ENCODE peak calls at places on chromosomes 13 and 19, in four cellular contexts. One of them, this sample, is unnamed.

GRCh38 chr13:48249018-48249417 is 16.0 kb downstream of the ITM2B start:
- DNase-seq in heart right ventricle: no peak
- DNase-seq in epithelial cell of esophagus: no peak
- DNase-seq in GM23338: no peak
- DNase-seq in this sample: no peak

GRCh38 chr19:16702123-16702522 is 17.5 kb upstream of the NWD1 start:
- DNase-seq in heart right ventricle: peak; percentile 68
- DNase-seq in epithelial cell of esophagus: peak; percentile 98
- DNase-seq in GM23338: no peak
- DNase-seq in this sample: no peak

GRCh38 chr19:2010135-2010668 is 5.3 kb downstream of the BTBD2 start:
- DNase-seq in epithelial cell of esophagus: no peak
- DNase-seq in heart right ventricle: no peak
- DNase-seq in GM23338: no peak
- DNase-seq in this sample: no peak

GRCh38 chr19:7460562-7460966 is 28.3 kb downstream of the PEX11G start:
- DNase-seq in heart right ventricle: no peak
- DNase-seq in GM23338: no peak
- DNase-seq in epithelial cell of esophagus: peak; percentile 71
- DNase-seq in this sample: no peak

GRCh38 chr13:102703721-102704035 is 8.8 kb upstream of the METTL21C start:
- DNase-seq in heart right ventricle: no peak
- DNase-seq in GM23338: no peak
- DNase-seq in epithelial cell of esophagus: no peak
- DNase-seq in this sample: no peak

GRCh38 chr13:113969311-113969972 is 4.4 kb downstream of the C13orf46 start:
- DNase-seq in GM23338: no peak
- DNase-seq in heart right ventricle: no peak
- DNase-seq in epithelial cell of esophagus: no peak
- DNase-seq in this sample: peak; percentile 70

GRCh38 chr13:39347926-39348901 is 254.8 kb downstream of the LHFPL6 start:
- DNase-seq in heart right ventricle: peak; percentile 63
- DNase-seq in epithelial cell of esophagus: no peak
- DNase-seq in GM23338: peak; percentile 68
- DNase-seq in this sample: no peak

GRCh38 chr19:44807162-44807561 is 1.7 kb upstream of the BCAM start:
- DNase-seq in GM23338: peak; percentile 32
- DNase-seq in epithelial cell of esophagus: peak; percentile 95
- DNase-seq in heart right ventricle: no peak
- DNase-seq in this sample: no peak

GRCh38 chr19:49983645-49984229 is 22.8 kb upstream of the SIGLEC11 start:
- DNase-seq in GM23338: peak; percentile 80
- DNase-seq in epithelial cell of esophagus: peak; percentile 50
- DNase-seq in heart right ventricle: peak; percentile 41
- DNase-seq in this sample: peak; percentile 67

GRCh38 chr13:72290962-72291681 is 424.1 kb upstream of the DACH1 start:
- DNase-seq in heart right ventricle: no peak
- DNase-seq in GM23338: peak; percentile 47
- DNase-seq in epithelial cell of esophagus: peak; percentile 89
- DNase-seq in this sample: no peak

GRCh38 chr19:46953955-46954501 is 65.6 kb upstream of the NPAS1 start:
- DNase-seq in heart right ventricle: no peak
- DNase-seq in GM23338: no peak
- DNase-seq in epithelial cell of esophagus: no peak
- DNase-seq in this sample: no peak

GRCh38 chr19:46955114-46955812 is 64.4 kb upstream of the NPAS1 start:
- DNase-seq in GM23338: no peak
- DNase-seq in epithelial cell of esophagus: no peak
- DNase-seq in heart right ventricle: no peak
- DNase-seq in this sample: peak; percentile 41

GRCh38 chr19:46955813-46956371 is 63.7 kb upstream of the NPAS1 start:
- DNase-seq in epithelial cell of esophagus: no peak
- DNase-seq in heart right ventricle: no peak
- DNase-seq in GM23338: no peak
- DNase-seq in this sample: no peak

GRCh38 chr19:46952874-46953273 is 66.8 kb upstream of the NPAS1 start:
- DNase-seq in epithelial cell of esophagus: no peak
- DNase-seq in GM23338: no peak
- DNase-seq in heart right ventricle: no peak
- DNase-seq in this sample: no peak

GRCh38 chr19:46954502-46955004 is 65.1 kb upstream of the NPAS1 start:
- DNase-seq in GM23338: no peak
- DNase-seq in heart right ventricle: no peak
- DNase-seq in epithelial cell of esophagus: no peak
- DNase-seq in this sample: peak; percentile 12
- H3K4me3 ChIP-seq in GM23338: no peak overlapping the region
- H3K4me3 ChIP-seq in heart right ventricle: no peak overlapping the region
- H3K4me3 ChIP-seq in epithelial cell of esophagus: no peak overlapping the region
- H3K4me3 ChIP-seq in this sample: no peak overlapping the region

GRCh38 chr13:32905864-32906180 is 110.4 kb upstream of the KL start:
- DNase-seq in GM23338: no peak
- DNase-seq in epithelial cell of esophagus: no peak
- DNase-seq in heart right ventricle: peak; percentile 49
- DNase-seq in this sample: peak; percentile 47
- H3K4me3 ChIP-seq in GM23338: no peak overlapping the region
- H3K4me3 ChIP-seq in epithelial cell of esophagus: no peak overlapping the region
- H3K4me3 ChIP-seq in heart right ventricle: no peak overlapping the region
- H3K4me3 ChIP-seq in this sample: no peak overlapping the region

GRCh38 chr19:35748106-35749020 is at the start of gene LIN37:
- DNase-seq in heart right ventricle: peak; percentile 99
- DNase-seq in epithelial cell of esophagus: peak; percentile 99
- DNase-seq in GM23338: peak; percentile 100
- DNase-seq in this sample: peak; percentile 99

GRCh38 chr19:35746087-35746462 is 624 bp downstream of the PSENEN start:
- DNase-seq in heart right ventricle: no peak
- DNase-seq in GM23338: no peak
- DNase-seq in epithelial cell of esophagus: no peak
- DNase-seq in this sample: no peak

GRCh38 chr19:35745328-35746086 is at the start of the genes PSENEN and U2AF1L4:
- DNase-seq in epithelial cell of esophagus: peak; percentile 100
- DNase-seq in GM23338: peak; percentile 99
- DNase-seq in heart right ventricle: peak; percentile 98
- DNase-seq in this sample: peak; percentile 98

GRCh38 chr19:35744688-35745327 is 410 bp downstream of the U2AF1L4 start:
- DNase-seq in GM23338: peak; percentile 99
- DNase-seq in heart right ventricle: peak; percentile 97
- DNase-seq in epithelial cell of esophagus: peak; percentile 97
- DNase-seq in this sample: peak; percentile 97

DNA sequence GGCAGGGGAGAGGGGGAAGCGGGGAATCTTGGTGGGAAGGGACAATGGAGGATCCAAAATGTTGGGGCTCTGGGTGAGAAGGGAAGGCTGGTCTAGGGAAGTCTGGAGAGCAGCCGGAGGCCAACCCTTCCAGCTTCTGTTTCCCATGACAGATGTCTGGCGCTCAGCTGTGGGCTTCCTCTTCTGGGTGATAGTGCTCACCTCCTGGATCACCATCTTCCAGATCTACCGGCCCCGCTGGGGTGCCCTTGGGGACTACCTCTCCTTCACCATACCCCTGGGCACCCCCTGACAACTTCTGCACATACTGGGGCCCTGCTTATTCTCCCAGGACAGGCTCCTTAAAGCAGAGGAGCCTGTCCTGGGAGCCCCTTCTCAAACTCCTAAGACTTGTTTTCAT is 1.1 kb downstream of the PSENEN start:
- DNase-seq in epithelial cell of esophagus: no peak
- DNase-seq in heart right ventricle: no peak
- DNase-seq in GM23338: no peak
- DNase-seq in this sample: no peak
- H3K4me3 ChIP-seq in epithelial cell of esophagus: peak overlapping the region; percentile 92
- H3K4me3 ChIP-seq in heart right ventricle: no peak overlapping the region
- H3K4me3 ChIP-seq in GM23338: peak overlapping the region; percentile 76
- H3K4me3 ChIP-seq in this sample: no peak overlapping the region

DNA sequence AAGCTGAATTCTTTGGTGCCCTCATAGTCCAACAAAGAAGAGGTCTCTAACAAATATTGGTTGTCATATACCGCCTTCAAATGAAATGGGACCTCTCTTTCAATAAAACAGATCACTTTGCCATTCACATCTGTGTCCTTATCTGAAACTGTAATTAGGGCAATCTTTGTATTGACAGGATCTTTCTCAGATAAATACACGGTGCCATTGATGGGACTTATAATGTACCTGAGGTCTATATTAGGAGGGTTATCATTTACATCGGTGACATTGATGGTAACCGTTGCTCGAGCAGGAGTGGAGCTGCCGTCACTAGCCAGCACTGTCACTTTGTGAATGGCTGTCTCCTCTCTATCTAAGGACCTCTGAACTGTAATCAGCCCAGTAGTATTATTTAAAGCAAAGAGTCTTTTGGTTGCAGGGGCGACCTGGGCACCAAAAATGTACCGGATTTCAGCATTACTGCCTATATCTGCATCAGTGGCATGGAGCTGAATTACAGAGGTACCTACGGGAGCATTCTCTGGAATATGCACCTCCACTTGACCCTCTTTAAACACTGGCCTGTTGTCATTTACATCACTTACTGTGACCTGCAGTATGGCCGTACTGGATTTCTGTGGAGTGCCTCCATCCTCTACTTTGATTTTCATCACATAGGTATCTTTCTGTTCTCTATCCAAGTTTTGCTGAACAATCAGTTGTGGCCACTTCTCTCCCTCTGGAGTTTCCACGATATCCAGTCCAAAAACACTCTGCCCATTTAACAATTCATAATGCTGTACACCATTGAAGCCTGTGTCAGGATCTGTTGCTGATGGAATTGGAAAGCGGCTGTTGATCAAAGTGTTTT is 2.8 kb downstream of the PCDH9 start:
- DNase-seq in GM23338: no peak
- DNase-seq in heart right ventricle: no peak
- DNase-seq in epithelial cell of esophagus: no peak
- DNase-seq in this sample: peak; percentile 15
- H3K4me3 ChIP-seq in GM23338: no peak overlapping the region
- H3K4me3 ChIP-seq in heart right ventricle: peak overlapping the region; percentile 88
- H3K4me3 ChIP-seq in epithelial cell of esophagus: no peak overlapping the region
- H3K4me3 ChIP-seq in this sample: no peak overlapping the region

GRCh38 chr19:18098891-18099622 is 1.5 kb downstream of the MAST3 start:
- DNase-seq in GM23338: peak; percentile 58
- DNase-seq in heart right ventricle: no peak
- DNase-seq in epithelial cell of esophagus: no peak
- DNase-seq in this sample: no peak
- H3K4me3 ChIP-seq in GM23338: peak overlapping the region; percentile 62
- H3K4me3 ChIP-seq in heart right ventricle: no peak overlapping the region
- H3K4me3 ChIP-seq in epithelial cell of esophagus: no peak overlapping the region
- H3K4me3 ChIP-seq in this sample: no peak overlapping the region

GRCh38 chr13:101205408-101205807 is 210.9 kb downstream of the NALCN start:
- DNase-seq in epithelial cell of esophagus: no peak
- DNase-seq in heart right ventricle: no peak
- DNase-seq in GM23338: no peak
- DNase-seq in this sample: no peak
- H3K4me3 ChIP-seq in epithelial cell of esophagus: no peak overlapping the region
- H3K4me3 ChIP-seq in heart right ventricle: no peak overlapping the region
- H3K4me3 ChIP-seq in GM23338: no peak overlapping the region
- H3K4me3 ChIP-seq in this sample: no peak overlapping the region

DNA sequence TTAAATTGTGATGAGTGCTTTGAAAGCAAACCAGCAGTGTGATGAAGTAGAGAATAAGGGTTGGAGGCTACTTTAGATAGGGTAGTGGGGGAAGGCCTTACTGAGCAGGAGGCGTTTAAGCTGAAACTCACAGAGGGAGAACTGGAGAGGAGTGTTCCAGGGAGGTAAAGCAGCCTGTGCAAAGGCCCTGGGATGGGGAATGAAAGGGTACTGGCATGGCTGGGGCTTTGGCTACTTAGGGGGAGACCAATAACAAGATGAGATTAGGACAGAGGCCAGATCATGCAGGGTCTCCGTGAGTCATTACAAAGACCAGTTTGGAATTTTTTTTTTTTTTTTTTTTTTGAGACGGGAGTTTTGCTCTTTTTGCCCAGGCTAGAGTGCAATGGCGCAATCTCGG is 1.1 kb downstream of the PPP5C start:
- DNase-seq in heart right ventricle: no peak
- DNase-seq in epithelial cell of esophagus: no peak
- DNase-seq in GM23338: no peak
- DNase-seq in this sample: peak; percentile 3
- H3K4me3 ChIP-seq in heart right ventricle: no peak overlapping the region
- H3K4me3 ChIP-seq in epithelial cell of esophagus: peak overlapping the region; percentile 61
- H3K4me3 ChIP-seq in GM23338: peak overlapping the region; percentile 100
- H3K4me3 ChIP-seq in this sample: no peak overlapping the region

DNA sequence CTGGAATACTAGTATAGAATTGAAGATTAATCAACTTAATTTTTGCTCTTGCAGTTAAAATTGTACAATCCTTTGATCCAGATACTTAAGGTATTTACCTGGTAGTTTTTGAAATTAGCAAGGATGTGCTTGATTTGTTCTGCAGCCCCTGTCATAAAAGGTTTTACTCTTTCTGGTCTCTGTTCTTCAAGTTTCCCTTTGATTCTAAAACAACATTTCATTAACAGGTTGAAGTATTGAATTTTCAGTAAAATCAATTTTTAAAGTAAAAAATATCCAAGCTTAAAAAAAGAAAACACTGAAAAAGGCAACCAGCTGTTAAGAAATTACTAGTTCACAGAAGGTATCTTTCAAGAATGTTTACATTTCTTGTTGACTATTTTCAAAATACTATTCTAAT is 1.6 kb downstream of the TPT1 start:
- DNase-seq in GM23338: no peak
- DNase-seq in heart right ventricle: no peak
- DNase-seq in epithelial cell of esophagus: no peak
- DNase-seq in this sample: no peak
- H3K4me3 ChIP-seq in GM23338: peak overlapping the region; percentile 78
- H3K4me3 ChIP-seq in heart right ventricle: peak overlapping the region; percentile 99
- H3K4me3 ChIP-seq in epithelial cell of esophagus: peak overlapping the region; percentile 80
- H3K4me3 ChIP-seq in this sample: peak overlapping the region; percentile 81

DNA sequence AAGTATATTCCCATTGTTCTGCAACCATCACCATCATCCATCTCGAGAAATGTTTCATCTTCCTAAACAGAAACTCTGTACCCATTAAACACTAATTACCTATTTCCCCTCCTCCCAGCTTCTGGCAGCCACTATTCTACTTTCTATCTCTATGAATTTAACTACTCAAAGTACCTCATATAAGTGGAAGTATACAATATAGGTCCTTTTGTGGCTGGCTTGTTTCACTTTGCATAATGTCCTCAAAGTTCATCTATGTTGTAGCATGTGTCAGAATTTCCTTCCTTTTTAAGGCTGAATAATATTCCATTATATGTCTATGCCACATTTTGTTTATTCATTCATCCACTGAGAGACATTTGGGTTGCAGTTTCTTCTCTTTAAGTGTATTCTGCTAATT is 159.4 kb downstream of the KCNRG start:
- DNase-seq in epithelial cell of esophagus: no peak
- DNase-seq in GM23338: no peak
- DNase-seq in heart right ventricle: no peak
- DNase-seq in this sample: no peak
- H3K4me3 ChIP-seq in epithelial cell of esophagus: no peak overlapping the region
- H3K4me3 ChIP-seq in GM23338: no peak overlapping the region
- H3K4me3 ChIP-seq in heart right ventricle: no peak overlapping the region
- H3K4me3 ChIP-seq in this sample: no peak overlapping the region